ENCODE peak calls at places on chromosomes 13 and 19, in ten cellular contexts. One of them, this sample, is unnamed. For H3K4me1, the result is how much of the 10 kb centered on the place peaks cover.

GRCh38 chr13:40406405-40407138 is 259.9 kb downstream of the FOXO1 start:
- DNase-seq in DND-41: no peak
- DNase-seq in psoas muscle: no peak
- DNase-seq in CD8-positive, alpha-beta memory T cell: no peak
- DNase-seq in left ventricle myocardium inferior: no peak
- DNase-seq in breast epithelium: no peak
- DNase-seq in SK-N-SH: no peak
- DNase-seq in astrocyte: peak
- DNase-seq in uterus: peak
- DNase-seq in fibroblast of lung: peak
- DNase-seq in this sample: no peak

GRCh38 chr19:4108767-4109625 is 14.9 kb downstream of the MAP2K2 start:
- DNase-seq in DND-41: peak
- DNase-seq in psoas muscle: no peak
- DNase-seq in CD8-positive, alpha-beta memory T cell: peak
- DNase-seq in left ventricle myocardium inferior: no peak
- DNase-seq in breast epithelium: no peak
- DNase-seq in SK-N-SH: no peak
- DNase-seq in astrocyte: no peak
- DNase-seq in uterus: no peak
- DNase-seq in fibroblast of lung: no peak
- DNase-seq in this sample: peak

GRCh38 chr19:54448037-54448773 is 794 bp upstream of the LENG8 start:
- DNase-seq in DND-41: peak
- DNase-seq in psoas muscle: peak
- DNase-seq in CD8-positive, alpha-beta memory T cell: peak
- DNase-seq in left ventricle myocardium inferior: peak
- DNase-seq in breast epithelium: peak
- DNase-seq in SK-N-SH: peak
- DNase-seq in astrocyte: peak
- DNase-seq in uterus: peak
- DNase-seq in fibroblast of lung: peak
- DNase-seq in this sample: no peak

GRCh38 chr13:99265823-99266426 is 7.7 kb upstream of the GPR18 start:
- DNase-seq in DND-41: no peak
- DNase-seq in psoas muscle: no peak
- DNase-seq in CD8-positive, alpha-beta memory T cell: no peak
- DNase-seq in left ventricle myocardium inferior: no peak
- DNase-seq in breast epithelium: no peak
- DNase-seq in SK-N-SH: peak
- DNase-seq in astrocyte: peak
- DNase-seq in uterus: no peak
- DNase-seq in fibroblast of lung: peak
- DNase-seq in this sample: peak

GRCh38 chr13:110523838-110524237 is 37.7 kb downstream of the RAB20 start:
- DNase-seq in DND-41: no peak
- DNase-seq in psoas muscle: no peak
- DNase-seq in CD8-positive, alpha-beta memory T cell: no peak
- DNase-seq in left ventricle myocardium inferior: no peak
- DNase-seq in breast epithelium: no peak
- DNase-seq in SK-N-SH: no peak
- DNase-seq in astrocyte: no peak
- DNase-seq in uterus: no peak
- DNase-seq in fibroblast of lung: no peak
- DNase-seq in this sample: no peak

GRCh38 chr19:8336072-8336569 is 6.9 kb downstream of the KANK3 start:
- DNase-seq in DND-41: no peak
- DNase-seq in psoas muscle: peak
- DNase-seq in CD8-positive, alpha-beta memory T cell: no peak
- DNase-seq in left ventricle myocardium inferior: no peak
- DNase-seq in breast epithelium: no peak
- DNase-seq in SK-N-SH: no peak
- DNase-seq in astrocyte: no peak
- DNase-seq in uterus: no peak
- DNase-seq in fibroblast of lung: no peak
- DNase-seq in this sample: no peak

GRCh38 chr13:28026508-28026907 is 38.0 kb upstream of the URAD start:
- DNase-seq in DND-41: no peak
- DNase-seq in psoas muscle: no peak
- DNase-seq in CD8-positive, alpha-beta memory T cell: no peak
- DNase-seq in left ventricle myocardium inferior: no peak
- DNase-seq in breast epithelium: no peak
- DNase-seq in SK-N-SH: no peak
- DNase-seq in astrocyte: no peak
- DNase-seq in uterus: no peak
- DNase-seq in fibroblast of lung: no peak
- DNase-seq in this sample: no peak

GRCh38 chr19:58067240-58067912 is 8.3 kb downstream of the ZNF135 start:
- DNase-seq in DND-41: no peak
- DNase-seq in psoas muscle: no peak
- DNase-seq in CD8-positive, alpha-beta memory T cell: no peak
- DNase-seq in left ventricle myocardium inferior: no peak
- DNase-seq in breast epithelium: no peak
- DNase-seq in SK-N-SH: no peak
- DNase-seq in astrocyte: no peak
- DNase-seq in uterus: no peak
- DNase-seq in fibroblast of lung: peak
- DNase-seq in this sample: no peak

GRCh38 chr13:55244991-55245644 is 1895.6 kb upstream of the PRR20A start:
- DNase-seq in DND-41: no peak
- DNase-seq in psoas muscle: no peak
- DNase-seq in CD8-positive, alpha-beta memory T cell: no peak
- DNase-seq in left ventricle myocardium inferior: no peak
- DNase-seq in breast epithelium: no peak
- DNase-seq in SK-N-SH: peak
- DNase-seq in astrocyte: no peak
- DNase-seq in uterus: no peak
- DNase-seq in fibroblast of lung: peak
- DNase-seq in this sample: no peak

GRCh38 chr13:94706101-94706853 is 6.1 kb downstream of the SOX21 start:
- DNase-seq in DND-41: no peak
- DNase-seq in psoas muscle: no peak
- DNase-seq in CD8-positive, alpha-beta memory T cell: no peak
- DNase-seq in left ventricle myocardium inferior: no peak
- DNase-seq in breast epithelium: no peak
- DNase-seq in SK-N-SH: no peak
- DNase-seq in astrocyte: no peak
- DNase-seq in uterus: no peak
- DNase-seq in fibroblast of lung: no peak
- DNase-seq in this sample: no peak

GRCh38 chr13:94708031-94708571 is 4.2 kb downstream of the SOX21 start:
- DNase-seq in DND-41: no peak
- DNase-seq in psoas muscle: no peak
- DNase-seq in CD8-positive, alpha-beta memory T cell: no peak
- DNase-seq in left ventricle myocardium inferior: no peak
- DNase-seq in breast epithelium: no peak
- DNase-seq in SK-N-SH: peak
- DNase-seq in astrocyte: no peak
- DNase-seq in uterus: no peak
- DNase-seq in fibroblast of lung: no peak
- DNase-seq in this sample: no peak

GRCh38 chr13:94706854-94707399 is 5.4 kb downstream of the SOX21 start:
- DNase-seq in DND-41: no peak
- DNase-seq in psoas muscle: no peak
- DNase-seq in CD8-positive, alpha-beta memory T cell: no peak
- DNase-seq in left ventricle myocardium inferior: no peak
- DNase-seq in breast epithelium: no peak
- DNase-seq in SK-N-SH: peak
- DNase-seq in astrocyte: no peak
- DNase-seq in uterus: no peak
- DNase-seq in fibroblast of lung: no peak
- DNase-seq in this sample: no peak

GRCh38 chr13:94708971-94709614 is 3.3 kb downstream of the SOX21 start:
- DNase-seq in DND-41: no peak
- DNase-seq in psoas muscle: no peak
- DNase-seq in CD8-positive, alpha-beta memory T cell: no peak
- DNase-seq in left ventricle myocardium inferior: no peak
- DNase-seq in breast epithelium: no peak
- DNase-seq in SK-N-SH: no peak
- DNase-seq in astrocyte: no peak
- DNase-seq in uterus: no peak
- DNase-seq in fibroblast of lung: no peak
- DNase-seq in this sample: no peak

DNA sequence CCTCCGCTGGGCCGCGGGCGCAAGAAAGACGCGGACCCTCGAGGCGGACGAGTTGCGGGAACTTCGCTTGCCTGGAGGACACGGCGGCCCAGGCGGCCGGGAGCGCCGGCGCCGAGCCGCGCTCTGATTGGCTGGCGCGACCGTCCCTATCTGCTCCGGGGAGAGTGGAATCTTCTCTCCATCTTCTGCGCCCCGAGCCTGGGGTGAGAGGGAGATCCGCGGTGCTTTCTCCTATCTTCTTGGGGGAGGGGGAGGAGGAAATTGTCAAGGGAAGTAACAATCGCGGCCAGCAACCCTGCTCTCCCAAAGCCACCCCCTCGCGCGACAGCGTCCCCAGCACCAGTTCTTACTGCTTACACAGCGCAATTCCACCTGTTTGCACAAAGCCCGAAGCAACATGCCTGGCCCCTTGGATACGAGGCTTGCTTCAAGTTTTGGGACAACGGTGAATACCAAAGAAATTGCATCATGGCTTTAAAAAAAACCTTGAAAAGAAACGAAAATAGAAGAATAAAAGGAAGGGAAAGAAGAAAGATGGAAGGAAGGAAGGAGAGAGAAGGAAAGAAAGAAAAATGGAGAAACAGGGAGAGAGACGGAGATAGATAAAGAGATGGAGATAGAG is 4.8 kb downstream of the SOX21 start:
- DNase-seq in DND-41: no peak
- DNase-seq in psoas muscle: no peak
- DNase-seq in CD8-positive, alpha-beta memory T cell: no peak
- DNase-seq in left ventricle myocardium inferior: no peak
- DNase-seq in breast epithelium: no peak
- DNase-seq in SK-N-SH: peak
- DNase-seq in astrocyte: no peak
- DNase-seq in uterus: no peak
- DNase-seq in fibroblast of lung: no peak
- DNase-seq in this sample: no peak
- H3K4me1 ChIP-seq in DND-41: under half
- H3K4me1 ChIP-seq in psoas muscle: under half
- H3K4me1 ChIP-seq in CD8-positive, alpha-beta memory T cell: under half
- H3K4me1 ChIP-seq in left ventricle myocardium inferior: under half
- H3K4me1 ChIP-seq in breast epithelium: under half
- H3K4me1 ChIP-seq in SK-N-SH: under half
- H3K4me1 ChIP-seq in astrocyte: under half
- H3K4me1 ChIP-seq in uterus: under half
- H3K4me1 ChIP-seq in fibroblast of lung: under half
- H3K4me1 ChIP-seq in this sample: under half

GRCh38 chr13:49540552-49540951 is 44.8 kb downstream of the PHF11 start:
- DNase-seq in DND-41: no peak
- DNase-seq in psoas muscle: no peak
- DNase-seq in CD8-positive, alpha-beta memory T cell: no peak
- DNase-seq in left ventricle myocardium inferior: no peak
- DNase-seq in breast epithelium: no peak
- DNase-seq in SK-N-SH: no peak
- DNase-seq in astrocyte: peak
- DNase-seq in uterus: peak
- DNase-seq in fibroblast of lung: peak
- DNase-seq in this sample: peak
- H3K27ac ChIP-seq in DND-41: peak
- H3K27ac ChIP-seq in psoas muscle: no peak
- H3K27ac ChIP-seq in CD8-positive, alpha-beta memory T cell: no peak
- H3K27ac ChIP-seq in left ventricle myocardium inferior: peak
- H3K27ac ChIP-seq in breast epithelium: no peak
- H3K27ac ChIP-seq in SK-N-SH: no peak
- H3K27ac ChIP-seq in astrocyte: peak
- H3K27ac ChIP-seq in uterus: peak
- H3K27ac ChIP-seq in fibroblast of lung: no peak
- H3K27ac ChIP-seq in this sample: peak

GRCh38 chr13:46615888-46616531 is 63.0 kb downstream of the LRCH1 start:
- DNase-seq in DND-41: no peak
- DNase-seq in psoas muscle: no peak
- DNase-seq in CD8-positive, alpha-beta memory T cell: no peak
- DNase-seq in left ventricle myocardium inferior: no peak
- DNase-seq in breast epithelium: no peak
- DNase-seq in SK-N-SH: no peak
- DNase-seq in astrocyte: no peak
- DNase-seq in uterus: peak
- DNase-seq in fibroblast of lung: peak
- DNase-seq in this sample: no peak
- H3K4me1 ChIP-seq in DND-41: under half
- H3K4me1 ChIP-seq in psoas muscle: under half
- H3K4me1 ChIP-seq in CD8-positive, alpha-beta memory T cell: under half
- H3K4me1 ChIP-seq in left ventricle myocardium inferior: half or more
- H3K4me1 ChIP-seq in breast epithelium: under half
- H3K4me1 ChIP-seq in SK-N-SH: under half
- H3K4me1 ChIP-seq in astrocyte: under half
- H3K4me1 ChIP-seq in uterus: under half
- H3K4me1 ChIP-seq in fibroblast of lung: under half
- H3K4me1 ChIP-seq in this sample: under half

GRCh38 chr13:100301418-100301817 is 212.5 kb downstream of the PCCA start:
- DNase-seq in DND-41: no peak
- DNase-seq in psoas muscle: no peak
- DNase-seq in CD8-positive, alpha-beta memory T cell: no peak
- DNase-seq in left ventricle myocardium inferior: no peak
- DNase-seq in breast epithelium: no peak
- DNase-seq in SK-N-SH: peak
- DNase-seq in astrocyte: no peak
- DNase-seq in uterus: no peak
- DNase-seq in fibroblast of lung: no peak
- DNase-seq in this sample: no peak

GRCh38 chr13:100298691-100299090 is 209.8 kb downstream of the PCCA start:
- DNase-seq in DND-41: no peak
- DNase-seq in psoas muscle: no peak
- DNase-seq in CD8-positive, alpha-beta memory T cell: no peak
- DNase-seq in left ventricle myocardium inferior: no peak
- DNase-seq in breast epithelium: no peak
- DNase-seq in SK-N-SH: no peak
- DNase-seq in astrocyte: no peak
- DNase-seq in uterus: no peak
- DNase-seq in fibroblast of lung: no peak
- DNase-seq in this sample: no peak

GRCh38 chr13:100298116-100298681 is 209.3 kb downstream of the PCCA start:
- DNase-seq in DND-41: no peak
- DNase-seq in psoas muscle: no peak
- DNase-seq in CD8-positive, alpha-beta memory T cell: no peak
- DNase-seq in left ventricle myocardium inferior: no peak
- DNase-seq in breast epithelium: no peak
- DNase-seq in SK-N-SH: no peak
- DNase-seq in astrocyte: no peak
- DNase-seq in uterus: no peak
- DNase-seq in fibroblast of lung: no peak
- DNase-seq in this sample: no peak

GRCh38 chr13:100300708-100301107 is 211.8 kb downstream of the PCCA start:
- DNase-seq in DND-41: no peak
- DNase-seq in psoas muscle: no peak
- DNase-seq in CD8-positive, alpha-beta memory T cell: no peak
- DNase-seq in left ventricle myocardium inferior: no peak
- DNase-seq in breast epithelium: no peak
- DNase-seq in SK-N-SH: no peak
- DNase-seq in astrocyte: no peak
- DNase-seq in uterus: no peak
- DNase-seq in fibroblast of lung: no peak
- DNase-seq in this sample: no peak

DNA sequence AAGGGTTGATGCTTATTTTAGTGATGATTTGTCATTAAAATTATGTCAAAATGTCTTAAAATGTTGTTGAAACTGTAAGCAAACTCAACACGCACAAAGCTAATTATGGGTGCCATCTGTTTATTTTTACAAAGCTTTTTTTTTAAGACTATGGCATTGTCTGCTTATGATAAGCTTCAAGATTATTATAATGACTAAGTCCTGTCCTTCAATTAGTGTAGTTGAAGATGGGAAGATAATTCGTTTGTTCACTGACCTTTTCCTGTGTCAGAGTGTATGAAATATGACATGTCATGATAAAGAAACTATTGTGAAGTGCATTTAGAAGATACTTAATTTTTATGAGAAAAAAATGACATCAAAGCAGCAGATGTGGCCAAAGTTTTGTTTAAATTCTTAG is 211.3 kb downstream of the PCCA start:
- DNase-seq in DND-41: no peak
- DNase-seq in psoas muscle: no peak
- DNase-seq in CD8-positive, alpha-beta memory T cell: no peak
- DNase-seq in left ventricle myocardium inferior: no peak
- DNase-seq in breast epithelium: no peak
- DNase-seq in SK-N-SH: peak
- DNase-seq in astrocyte: no peak
- DNase-seq in uterus: no peak
- DNase-seq in fibroblast of lung: no peak
- DNase-seq in this sample: no peak
- H3K27ac ChIP-seq in DND-41: no peak
- H3K27ac ChIP-seq in psoas muscle: no peak
- H3K27ac ChIP-seq in CD8-positive, alpha-beta memory T cell: no peak
- H3K27ac ChIP-seq in left ventricle myocardium inferior: no peak
- H3K27ac ChIP-seq in breast epithelium: no peak
- H3K27ac ChIP-seq in SK-N-SH: peak
- H3K27ac ChIP-seq in astrocyte: no peak
- H3K27ac ChIP-seq in uterus: no peak
- H3K27ac ChIP-seq in fibroblast of lung: no peak
- H3K27ac ChIP-seq in this sample: no peak

This sample was measured in CD4-positive, alpha-beta memory T cell.